ENCODE peak calls at places on chromosomes 2 and 18, in five cellular contexts. W is endodermal cell, Z is IMR-90, V is astrocyte, D is fibroblast of lung. Q is an unnamed sample.

GRCh38 chr2:193966590-193966989 is 1690.4 kb upstream of the SLC39A10 start:
- DNase-seq in W (peak; percentile 59), V (peak; percentile 78), Z (peak; percentile 0), D (peak; percentile 57), Q (no peak)

GRCh38 chr2:156379714-156380113 is 47.2 kb upstream of the NR4A2 start:
- DNase-seq in D (no peak), V (no peak), Z (no peak), W (no peak), Q (no peak)

GRCh38 chr2:181178130-181178529 is 197.7 kb downstream of the UBE2E3 start:
- DNase-seq in D (no peak), V (no peak), W (no peak), Z (no peak), Q (no peak)

GRCh38 chr2:27622921-27623384 is 5.9 kb downstream of the CCDC121 start:
- DNase-seq in V (peak; percentile 98), Z (peak; percentile 84), W (no peak), D (peak; percentile 72), Q (no peak)

GRCh38 chr2:19363474-19363778 is 5.0 kb upstream of the OSR1 start:
- DNase-seq in D (no peak), V (no peak), Z (no peak), W (peak; percentile 54), Q (no peak)

GRCh38 chr18:26803643-26804042 is 61.9 kb downstream of the AQP4 start:
- DNase-seq in V (no peak), Z (no peak), W (no peak), D (no peak), Q (no peak)

GRCh38 chr2:126934803-126935202 is 36.1 kb downstream of the TEX51 start:
- DNase-seq in Z (no peak), V (no peak), D (no peak), W (no peak), Q (no peak)

GRCh38 chr2:31397099-31397498 is 17.4 kb downstream of the XDH start:
- DNase-seq in V (no peak), W (no peak), D (no peak), Z (no peak), Q (no peak)

GRCh38 chr2:47499093-47499492 is 96.1 kb downstream of the MSH2 start:
- DNase-seq in D (no peak), Z (no peak), V (no peak), W (no peak), Q (no peak)
- H3K9me3 ChIP-seq in D (no peaks in the 10 kb centered on the region), Z (peaks cover 11% of the 10 kb centered on the region), V (peaks cover 15% of the 10 kb centered on the region), W (peaks cover 34% of the 10 kb centered on the region), Q (no peaks in the 10 kb centered on the region)

GRCh38 chr18:78126106-78126505 is 853.5 kb upstream of the SALL3 start:
- DNase-seq in W (no peak), V (no peak), D (no peak), Z (no peak), Q (no peak)
- H3K9ac ChIP-seq in W (no peak overlapping the region), V (no peak overlapping the region), D (no peak overlapping the region), Z (no peak overlapping the region), Q (no peak overlapping the region)

GRCh38 chr2:206521115-206521514 is 77.8 kb downstream of the ADAM23 start:
- DNase-seq in Z (no peak), W (no peak), V (no peak), D (no peak), Q (no peak)
- TF ChIP-seq CTCF in Z (no peak), W (peak; percentile 41), V (no peak), D (no peak), Q (no peak)

GRCh38 chr2:38648107-38648761 is 17.7 kb upstream of the GALM start:
- DNase-seq in D (no peak), W (no peak), Z (peak; percentile 22), V (no peak), Q (no peak)

GRCh38 chr2:38643021-38643671 is 22.8 kb upstream of the GALM start:
- DNase-seq in V (no peak), W (no peak), D (no peak), Z (no peak), Q (no peak)
- H3K9me3 ChIP-seq in V (no peaks in the 10 kb centered on the region), W (peaks cover 11% of the 10 kb centered on the region), D (no peaks in the 10 kb centered on the region), Z (no peaks in the 10 kb centered on the region), Q (no peaks in the 10 kb centered on the region)

DNA sequence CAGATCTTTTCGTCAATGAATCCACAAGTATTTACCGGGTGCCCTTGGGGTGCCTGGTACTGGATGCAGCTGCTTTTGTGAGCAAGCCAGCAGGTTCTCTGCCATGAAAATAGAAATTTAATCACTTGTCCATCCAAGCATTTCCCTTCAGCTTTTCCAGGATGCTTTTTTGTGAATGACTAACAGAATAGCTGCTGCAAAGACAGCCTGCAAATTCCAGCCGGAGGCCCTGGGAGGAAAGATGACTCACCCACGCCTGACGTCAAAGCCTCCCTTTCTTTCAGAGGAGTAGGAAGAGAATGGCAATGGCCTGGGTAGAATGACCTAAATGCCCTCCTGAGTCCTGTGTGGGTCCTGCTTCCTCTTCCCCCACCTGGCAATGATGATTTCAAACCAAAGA is 111.9 kb downstream of the AP1S3 start:
- DNase-seq in D (peak; percentile 98), V (peak; percentile 98), Z (peak; percentile 99), W (peak; percentile 92), Q (peak; percentile 33)
- H3K9ac ChIP-seq in D (no peak overlapping the region), V (peak overlapping the region; percentile 69), Z (no peak overlapping the region), W (no peak overlapping the region), Q (no peak overlapping the region)

GRCh38 chr2:111663471-111663951 is 220.5 kb downstream of the ANAPC1 start:
- DNase-seq in V (no peak), W (peak; percentile 58), D (peak; percentile 50), Z (peak; percentile 41), Q (peak; percentile 13)
- TF ChIP-seq CTCF in V (peak; percentile 18), W (peak; percentile 59), D (peak; percentile 28), Z (peak; percentile 35), Q (no peak)

GRCh38 chr2:119859528-119859927 is 99.8 kb downstream of the PTPN4 start:
- DNase-seq in V (no peak), W (no peak), D (no peak), Z (no peak), Q (no peak)

GRCh38 chr2:119852214-119852613 is 92.5 kb downstream of the PTPN4 start:
- DNase-seq in V (no peak), Z (no peak), D (no peak), W (no peak), Q (no peak)

GRCh38 chr2:119853777-119854399 is 94.2 kb downstream of the PTPN4 start:
- DNase-seq in Z (no peak), D (no peak), V (no peak), W (peak; percentile 58), Q (no peak)

GRCh38 chr2:119857742-119858141 is 98.0 kb downstream of the PTPN4 start:
- DNase-seq in D (no peak), Z (no peak), V (no peak), W (no peak), Q (no peak)

GRCh38 chr2:119856469-119856901 is 96.8 kb downstream of the PTPN4 start:
- DNase-seq in Z (no peak), V (no peak), D (no peak), W (no peak), Q (no peak)
- H3K9me3 ChIP-seq in Z (peaks cover 4% of the 10 kb centered on the region), V (peaks cover 7% of the 10 kb centered on the region), D (no peaks in the 10 kb centered on the region), W (peaks cover 30% of the 10 kb centered on the region), Q (no peaks in the 10 kb centered on the region)